ENCODE peak calls at places on chromosomes 2 and 18, in six cellular contexts. One of them, this sample, is unnamed. For H3K4me1, the result is how much of the 10 kb centered on the place peaks cover.

GRCh38 chr2:217790681-217791392 is 212.0 kb downstream of the TNS1 start:
- DNase-seq in stomach: peak
- DNase-seq in K562: no peak
- DNase-seq in transverse colon: no peak
- DNase-seq in endothelial cell of umbilical vein: peak
- DNase-seq in suprapubic skin: no peak
- DNase-seq in this sample: peak

GRCh38 chr2:239593965-239594771 is 193.3 kb upstream of the HDAC4 start:
- DNase-seq in stomach: peak
- DNase-seq in K562: no peak
- DNase-seq in transverse colon: no peak
- DNase-seq in endothelial cell of umbilical vein: no peak
- DNase-seq in suprapubic skin: peak
- DNase-seq in this sample: peak

GRCh38 chr2:34096552-34097171 is 497.6 kb upstream of the FAM98A start:
- DNase-seq in stomach: peak
- DNase-seq in K562: peak
- DNase-seq in transverse colon: peak
- DNase-seq in endothelial cell of umbilical vein: peak
- DNase-seq in suprapubic skin: no peak
- DNase-seq in this sample: no peak

GRCh38 chr2:100865819-100866462 is 46.0 kb downstream of the NPAS2 start:
- DNase-seq in stomach: peak
- DNase-seq in K562: no peak
- DNase-seq in transverse colon: no peak
- DNase-seq in endothelial cell of umbilical vein: peak
- DNase-seq in suprapubic skin: peak
- DNase-seq in this sample: no peak

GRCh38 chr2:68987051-68987503 is 12.6 kb downstream of the GKN1 start:
- DNase-seq in stomach: no peak
- DNase-seq in K562: no peak
- DNase-seq in transverse colon: no peak
- DNase-seq in endothelial cell of umbilical vein: no peak
- DNase-seq in suprapubic skin: no peak
- DNase-seq in this sample: no peak

GRCh38 chr18:32287249-32287648 is 97.4 kb downstream of the MEP1B start:
- DNase-seq in stomach: no peak
- DNase-seq in K562: no peak
- DNase-seq in transverse colon: no peak
- DNase-seq in endothelial cell of umbilical vein: no peak
- DNase-seq in suprapubic skin: no peak
- DNase-seq in this sample: no peak

GRCh38 chr18:59917422-59917821 is 17.6 kb downstream of the PMAIP1 start:
- DNase-seq in stomach: no peak
- DNase-seq in K562: peak
- DNase-seq in transverse colon: no peak
- DNase-seq in endothelial cell of umbilical vein: peak
- DNase-seq in suprapubic skin: no peak
- DNase-seq in this sample: no peak

GRCh38 chr2:205524656-205525055 is 157.6 kb upstream of the NRP2 start:
- DNase-seq in stomach: peak
- DNase-seq in K562: no peak
- DNase-seq in transverse colon: peak
- DNase-seq in endothelial cell of umbilical vein: no peak
- DNase-seq in suprapubic skin: no peak
- DNase-seq in this sample: no peak

GRCh38 chr2:187483537-187483936 is 35.5 kb upstream of the CALCRL start:
- DNase-seq in stomach: no peak
- DNase-seq in K562: no peak
- DNase-seq in transverse colon: no peak
- DNase-seq in endothelial cell of umbilical vein: no peak
- DNase-seq in suprapubic skin: no peak
- DNase-seq in this sample: no peak

GRCh38 chr2:17813742-17814458 is 2.4 kb upstream of the MSGN1 start:
- DNase-seq in stomach: no peak
- DNase-seq in K562: no peak
- DNase-seq in transverse colon: no peak
- DNase-seq in endothelial cell of umbilical vein: no peak
- DNase-seq in suprapubic skin: no peak
- DNase-seq in this sample: no peak

GRCh38 chr2:202944403-202944802 is 32.3 kb downstream of the CARF start:
- DNase-seq in stomach: no peak
- DNase-seq in K562: no peak
- DNase-seq in transverse colon: no peak
- DNase-seq in endothelial cell of umbilical vein: no peak
- DNase-seq in suprapubic skin: no peak
- DNase-seq in this sample: no peak

GRCh38 chr2:80519121-80519643 is 214.6 kb upstream of the LRRTM1 start:
- DNase-seq in stomach: no peak
- DNase-seq in K562: no peak
- DNase-seq in transverse colon: no peak
- DNase-seq in endothelial cell of umbilical vein: no peak
- DNase-seq in suprapubic skin: no peak
- DNase-seq in this sample: no peak

GRCh38 chr2:218083352-218083676 is 14.3 kb downstream of the RUFY4 start:
- DNase-seq in stomach: no peak
- DNase-seq in K562: no peak
- DNase-seq in transverse colon: no peak
- DNase-seq in endothelial cell of umbilical vein: no peak
- DNase-seq in suprapubic skin: no peak
- DNase-seq in this sample: no peak

GRCh38 chr2:151228847-151229497 is 32.7 kb downstream of the RBM43 start:
- DNase-seq in stomach: no peak
- DNase-seq in K562: no peak
- DNase-seq in transverse colon: no peak
- DNase-seq in endothelial cell of umbilical vein: no peak
- DNase-seq in suprapubic skin: no peak
- DNase-seq in this sample: no peak

GRCh38 chr18:56453576-56453975 is 184.8 kb downstream of the TXNL1 start:
- DNase-seq in stomach: no peak
- DNase-seq in K562: no peak
- DNase-seq in transverse colon: no peak
- DNase-seq in endothelial cell of umbilical vein: no peak
- DNase-seq in suprapubic skin: no peak
- DNase-seq in this sample: no peak

GRCh38 chr2:26691881-26692813 is at the start of gene KCNK3:
- DNase-seq in stomach: peak
- DNase-seq in K562: peak
- DNase-seq in transverse colon: peak
- DNase-seq in endothelial cell of umbilical vein: peak
- DNase-seq in suprapubic skin: no peak
- DNase-seq in this sample: peak

GRCh38 chr2:170255971-170256370 is 78.0 kb downstream of the MYO3B start:
- DNase-seq in stomach: no peak
- DNase-seq in K562: no peak
- DNase-seq in transverse colon: no peak
- DNase-seq in endothelial cell of umbilical vein: no peak
- DNase-seq in suprapubic skin: no peak
- DNase-seq in this sample: no peak

GRCh38 chr2:149019768-149020167 is 18.7 kb upstream of the LYPD6B start:
- DNase-seq in stomach: no peak
- DNase-seq in K562: no peak
- DNase-seq in transverse colon: no peak
- DNase-seq in endothelial cell of umbilical vein: no peak
- DNase-seq in suprapubic skin: no peak
- DNase-seq in this sample: no peak

GRCh38 chr2:149021271-149021719 is 17.2 kb upstream of the LYPD6B start:
- DNase-seq in stomach: no peak
- DNase-seq in K562: no peak
- DNase-seq in transverse colon: no peak
- DNase-seq in endothelial cell of umbilical vein: no peak
- DNase-seq in suprapubic skin: no peak
- DNase-seq in this sample: no peak

GRCh38 chr2:149020432-149020851 is 18.1 kb upstream of the LYPD6B start:
- DNase-seq in stomach: peak
- DNase-seq in K562: no peak
- DNase-seq in transverse colon: peak
- DNase-seq in endothelial cell of umbilical vein: no peak
- DNase-seq in suprapubic skin: no peak
- DNase-seq in this sample: no peak

GRCh38 chr2:149023091-149023490 is 15.4 kb upstream of the LYPD6B start:
- DNase-seq in stomach: no peak
- DNase-seq in K562: no peak
- DNase-seq in transverse colon: no peak
- DNase-seq in endothelial cell of umbilical vein: no peak
- DNase-seq in suprapubic skin: no peak
- DNase-seq in this sample: no peak

DNA sequence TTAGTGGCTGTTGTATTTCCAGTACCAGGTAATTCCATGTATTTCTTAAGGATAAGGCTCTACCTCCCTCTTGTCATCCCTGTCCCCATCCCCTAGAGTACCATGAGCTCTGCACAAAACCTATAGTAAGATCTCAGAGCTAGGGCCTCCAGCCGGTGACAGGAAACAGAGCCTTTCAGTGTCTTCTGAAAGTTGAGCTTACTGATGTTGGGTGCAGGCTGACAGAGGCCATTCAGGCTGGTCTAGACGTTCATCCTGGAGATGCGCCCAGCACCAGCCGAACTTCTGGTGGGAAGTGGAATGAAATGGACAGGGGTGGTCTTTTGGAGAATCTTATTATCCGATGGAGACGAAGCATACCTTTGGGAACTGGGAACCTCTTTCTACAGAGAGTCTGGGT is 16.7 kb upstream of the LYPD6B start:
- DNase-seq in stomach: no peak
- DNase-seq in K562: no peak
- DNase-seq in transverse colon: no peak
- DNase-seq in endothelial cell of umbilical vein: no peak
- DNase-seq in suprapubic skin: no peak
- DNase-seq in this sample: no peak
- H3K4me1 ChIP-seq in stomach: under half
- H3K4me1 ChIP-seq in K562: under half
- H3K4me1 ChIP-seq in transverse colon: under half
- H3K4me1 ChIP-seq in endothelial cell of umbilical vein: under half
- H3K4me1 ChIP-seq in suprapubic skin: under half
- H3K4me1 ChIP-seq in this sample: under half

DNA sequence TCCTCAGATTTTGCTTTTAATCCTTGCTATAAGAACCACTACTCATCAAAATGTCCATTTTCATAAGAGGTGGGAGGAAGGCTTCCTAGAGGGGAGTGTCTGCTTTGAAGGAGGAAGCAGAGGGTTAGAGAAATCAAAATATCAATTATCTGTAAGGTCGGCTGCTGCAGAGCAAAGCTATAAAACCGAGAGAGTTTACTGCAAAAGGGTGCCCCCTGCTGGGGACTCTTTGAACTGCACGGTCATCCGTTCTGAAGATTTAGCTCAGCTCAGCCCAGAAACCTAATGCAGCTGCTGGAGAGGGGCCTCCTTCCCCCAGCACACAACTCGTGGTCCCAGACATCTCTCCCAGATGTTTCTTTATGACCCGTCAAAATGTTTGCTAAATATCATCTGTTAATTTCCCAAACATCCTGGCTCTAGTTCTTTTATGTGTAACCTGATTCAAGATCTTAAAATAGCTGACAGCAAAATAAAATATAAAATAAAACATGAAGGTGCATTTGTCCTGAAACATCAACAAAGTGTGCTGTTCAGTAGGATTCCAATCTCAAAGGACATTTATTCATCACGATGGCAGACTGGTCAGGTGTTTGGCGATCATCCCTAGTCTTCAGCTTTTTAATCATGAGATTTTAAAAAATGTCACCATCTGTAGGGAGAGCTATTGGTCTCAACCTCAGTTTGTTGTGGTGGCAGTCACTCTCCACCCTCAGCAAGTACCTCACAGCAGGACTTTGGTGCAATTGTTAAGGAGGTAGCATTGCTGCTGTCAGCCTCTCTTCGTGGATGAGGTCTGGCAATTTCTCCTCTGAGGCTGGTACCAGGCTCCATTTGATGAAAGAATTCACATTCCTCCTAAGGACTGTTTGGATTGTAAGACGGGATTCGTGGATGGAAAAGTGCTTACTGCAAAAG is 185.9 kb downstream of the MTX2 start:
- DNase-seq in stomach: peak
- DNase-seq in K562: peak
- DNase-seq in transverse colon: peak
- DNase-seq in endothelial cell of umbilical vein: peak
- DNase-seq in suprapubic skin: peak
- DNase-seq in this sample: peak
- TF ChIP-seq POLR2AphosphoS5 in stomach: no peak
- TF ChIP-seq POLR2AphosphoS5 in K562: no peak
- TF ChIP-seq POLR2AphosphoS5 in transverse colon: peak
- TF ChIP-seq POLR2AphosphoS5 in endothelial cell of umbilical vein: no peak
- TF ChIP-seq POLR2AphosphoS5 in suprapubic skin: no peak
- TF ChIP-seq POLR2AphosphoS5 in this sample: peak

DNA sequence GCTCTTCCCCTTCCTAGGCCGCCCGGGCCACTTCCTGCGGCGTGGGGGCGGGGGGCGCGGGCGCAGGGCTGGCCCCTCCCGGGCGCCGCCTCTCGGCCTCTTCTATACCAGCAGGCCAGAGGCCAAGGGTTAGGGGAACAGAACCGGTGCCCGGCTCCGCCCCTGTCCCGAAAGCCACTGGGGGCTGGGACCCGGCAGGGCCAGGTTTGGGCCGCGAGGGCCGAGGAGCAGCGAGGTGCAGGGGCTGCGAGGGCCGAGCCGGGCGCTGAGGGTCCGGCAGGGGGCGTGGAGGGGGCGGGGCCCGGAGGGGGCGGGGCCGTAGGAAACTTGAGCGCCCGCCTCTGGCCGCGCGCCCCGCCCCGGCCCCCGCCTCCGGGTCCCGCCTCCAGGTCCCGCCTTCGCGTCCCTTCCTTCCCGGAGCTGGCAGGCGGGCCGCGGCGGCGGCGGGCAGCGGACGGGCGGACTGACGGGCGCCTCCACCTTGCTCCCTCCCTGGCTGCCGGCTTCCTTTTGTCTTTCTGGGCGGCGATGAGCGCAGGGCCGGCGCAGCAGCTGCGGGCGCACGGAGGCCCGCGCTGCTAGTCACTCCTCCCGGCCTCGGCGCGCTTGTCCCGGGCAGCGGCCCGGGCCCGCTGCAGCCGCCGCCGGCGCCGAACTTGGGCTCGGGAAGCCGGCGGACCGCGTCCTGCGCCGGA is at the start of gene HPCAL1:
- DNase-seq in stomach: peak
- DNase-seq in K562: peak
- DNase-seq in transverse colon: peak
- DNase-seq in endothelial cell of umbilical vein: peak
- DNase-seq in suprapubic skin: peak
- DNase-seq in this sample: peak
- TF ChIP-seq CTCF in stomach: peak
- TF ChIP-seq CTCF in K562: peak
- TF ChIP-seq CTCF in transverse colon: peak
- TF ChIP-seq CTCF in endothelial cell of umbilical vein: peak
- TF ChIP-seq CTCF in suprapubic skin: peak
- TF ChIP-seq CTCF in this sample: peak

GRCh38 chr18:35942661-35943060 is 29.8 kb upstream of the RMP24 start:
- DNase-seq in stomach: no peak
- DNase-seq in K562: no peak
- DNase-seq in transverse colon: no peak
- DNase-seq in endothelial cell of umbilical vein: no peak
- DNase-seq in suprapubic skin: no peak
- DNase-seq in this sample: no peak

GRCh38 chr18:35939166-35939565 is 33.3 kb upstream of the RMP24 start:
- DNase-seq in stomach: no peak
- DNase-seq in K562: peak
- DNase-seq in transverse colon: no peak
- DNase-seq in endothelial cell of umbilical vein: no peak
- DNase-seq in suprapubic skin: no peak
- DNase-seq in this sample: no peak

GRCh38 chr18:35938562-35938961 is 33.9 kb upstream of the RMP24 start:
- DNase-seq in stomach: no peak
- DNase-seq in K562: no peak
- DNase-seq in transverse colon: no peak
- DNase-seq in endothelial cell of umbilical vein: no peak
- DNase-seq in suprapubic skin: no peak
- DNase-seq in this sample: no peak

GRCh38 chr18:35942133-35942532 is 30.3 kb upstream of the RMP24 start:
- DNase-seq in stomach: no peak
- DNase-seq in K562: no peak
- DNase-seq in transverse colon: no peak
- DNase-seq in endothelial cell of umbilical vein: no peak
- DNase-seq in suprapubic skin: no peak
- DNase-seq in this sample: no peak

GRCh38 chr18:35941299-35941698 is 31.2 kb upstream of the RMP24 start:
- DNase-seq in stomach: no peak
- DNase-seq in K562: no peak
- DNase-seq in transverse colon: no peak
- DNase-seq in endothelial cell of umbilical vein: no peak
- DNase-seq in suprapubic skin: no peak
- DNase-seq in this sample: no peak
- H3K4me1 ChIP-seq in stomach: under half
- H3K4me1 ChIP-seq in K562: under half
- H3K4me1 ChIP-seq in transverse colon: under half
- H3K4me1 ChIP-seq in endothelial cell of umbilical vein: under half
- H3K4me1 ChIP-seq in suprapubic skin: under half
- H3K4me1 ChIP-seq in this sample: under half